ENCODE peak calls at places on chromosomes 7 and 10, in ten cellular contexts. U is fibroblast of mammary gland, N is heart left ventricle, S is lower lobe of right lung, J is uterus, E is left lung, M is choroid plexus epithelial cell, F is cardiac fibroblast, X is right cardiac atrium, G is left ventricle myocardium inferior. D is an unnamed sample.

GRCh38 chr7:138752568-138753518 is 45.0 kb upstream of the TMEM213 start:
- DNase-seq in U (no peak), N (peak; percentile 21), S (peak; percentile 61), J (peak; percentile 17), E (no peak), M (no peak), F (no peak), X (peak; percentile 52), G (peak; percentile 14), D (no peak)

GRCh38 chr10:38032881-38033280 is 22.4 kb downstream of the ZNF33A start:
- DNase-seq in U (peak; percentile 59), N (no peak), S (no peak), J (no peak), E (no peak), M (peak; percentile 71), F (peak; percentile 70), X (no peak), G (no peak), D (peak; percentile 25)

GRCh38 chr10:28628184-28628893 is 49.0 kb upstream of the BAMBI start:
- DNase-seq in U (peak; percentile 78), N (peak; percentile 76), S (peak; percentile 82), J (peak; percentile 80), E (peak; percentile 87), M (peak; percentile 90), F (peak; percentile 84), X (peak; percentile 89), G (peak; percentile 75), D (peak; percentile 95)

GRCh38 chr7:122300607-122301079 is 3.9 kb downstream of the FEZF1 start:
- DNase-seq in U (no peak), N (no peak), S (peak; percentile 49), J (no peak), E (no peak), M (no peak), F (peak; percentile 32), X (no peak), G (no peak), D (no peak)

GRCh38 chr10:85430991-85431390 is 935.6 kb downstream of the GRID1 start:
- DNase-seq in U (no peak), N (no peak), S (no peak), J (no peak), E (no peak), M (peak; percentile 7), F (no peak), X (no peak), G (no peak), D (no peak)

GRCh38 chr10:80473692-80474596 is 19.8 kb downstream of the TSPAN14 start:
- DNase-seq in U (peak; percentile 62), N (no peak), S (no peak), J (no peak), E (no peak), M (peak; percentile 53), F (peak; percentile 49), X (no peak), G (no peak), D (no peak)

GRCh38 chr7:130095812-130096211 is 25.5 kb downstream of the KLHDC10 start:
- DNase-seq in U (peak; percentile 77), N (no peak), S (no peak), J (no peak), E (no peak), M (peak; percentile 85), F (peak; percentile 45), X (no peak), G (no peak), D (peak; percentile 30)

GRCh38 chr7:137245890-137246289 is 97.6 kb downstream of the PTN start:
- DNase-seq in U (peak; percentile 4), N (no peak), S (no peak), J (no peak), E (no peak), M (no peak), F (peak; percentile 0), X (no peak), G (no peak), D (no peak)

GRCh38 chr7:35185908-35186731 is 67.8 kb downstream of the TBX20 start:
- DNase-seq in U (no peak), N (peak; percentile 70), S (no peak), J (no peak), E (peak; percentile 72), M (peak; percentile 33), F (peak; percentile 77), X (peak; percentile 92), G (peak; percentile 58), D (peak; percentile 67)

GRCh38 chr7:106424476-106425016 is 139.8 kb upstream of the NAMPT start:
- DNase-seq in U (no peak), N (no peak), S (no peak), J (no peak), E (no peak), M (no peak), F (no peak), X (no peak), G (no peak), D (no peak)

DNA sequence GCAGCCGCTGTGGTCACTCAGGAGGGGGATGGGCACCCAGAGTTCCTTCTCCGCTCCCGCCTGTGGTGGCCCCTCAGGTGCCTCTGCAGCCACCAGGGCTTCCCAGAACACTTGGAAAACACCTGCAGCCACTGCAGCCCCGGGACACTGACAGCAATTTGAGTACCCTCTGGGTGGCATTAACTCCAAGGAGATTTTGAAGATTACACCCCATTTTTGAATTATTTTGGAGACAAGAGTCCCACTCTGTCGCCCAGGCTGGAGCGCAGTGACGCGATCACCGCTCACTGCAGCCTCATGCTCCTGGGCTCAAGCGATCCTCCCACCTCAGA is 32.2 kb downstream of the IL15RA start:
- DNase-seq in U (no peak), N (no peak), S (peak; percentile 38), J (peak; percentile 39), E (no peak), M (no peak), F (no peak), X (no peak), G (no peak), D (no peak)
- H3K4me3 ChIP-seq in U (no peak overlapping the region), N (peak overlapping the region; percentile 54), S (peak overlapping the region; percentile 49), J (peak overlapping the region; percentile 7), E (no peak overlapping the region), M (no peak overlapping the region), F (no peak overlapping the region), X (peak overlapping the region; percentile 0), G (peak overlapping the region; percentile 50), D (peak overlapping the region; percentile 69)

GRCh38 chr10:5942471-5942870 is 34.9 kb downstream of the IL15RA start:
- DNase-seq in U (no peak), N (peak; percentile 70), S (peak; percentile 70), J (peak; percentile 40), E (peak; percentile 88), M (no peak), F (peak; percentile 4), X (peak; percentile 89), G (peak; percentile 70), D (no peak)

GRCh38 chr10:5946786-5947185 is 30.6 kb downstream of the IL15RA start:
- DNase-seq in U (no peak), N (no peak), S (peak; percentile 44), J (no peak), E (no peak), M (no peak), F (no peak), X (no peak), G (no peak), D (no peak)

GRCh38 chr10:5945561-5946418 is 31.6 kb downstream of the IL15RA start:
- DNase-seq in U (peak; percentile 92), N (peak; percentile 77), S (peak; percentile 70), J (peak; percentile 81), E (peak; percentile 87), M (peak; percentile 82), F (peak; percentile 87), X (peak; percentile 90), G (peak; percentile 77), D (peak; percentile 92)

GRCh38 chr10:5943536-5943935 is 33.8 kb downstream of the IL15RA start:
- DNase-seq in U (peak; percentile 76), N (peak; percentile 67), S (peak; percentile 51), J (peak; percentile 82), E (no peak), M (no peak), F (peak; percentile 65), X (peak; percentile 86), G (peak; percentile 73), D (peak; percentile 59)

DNA sequence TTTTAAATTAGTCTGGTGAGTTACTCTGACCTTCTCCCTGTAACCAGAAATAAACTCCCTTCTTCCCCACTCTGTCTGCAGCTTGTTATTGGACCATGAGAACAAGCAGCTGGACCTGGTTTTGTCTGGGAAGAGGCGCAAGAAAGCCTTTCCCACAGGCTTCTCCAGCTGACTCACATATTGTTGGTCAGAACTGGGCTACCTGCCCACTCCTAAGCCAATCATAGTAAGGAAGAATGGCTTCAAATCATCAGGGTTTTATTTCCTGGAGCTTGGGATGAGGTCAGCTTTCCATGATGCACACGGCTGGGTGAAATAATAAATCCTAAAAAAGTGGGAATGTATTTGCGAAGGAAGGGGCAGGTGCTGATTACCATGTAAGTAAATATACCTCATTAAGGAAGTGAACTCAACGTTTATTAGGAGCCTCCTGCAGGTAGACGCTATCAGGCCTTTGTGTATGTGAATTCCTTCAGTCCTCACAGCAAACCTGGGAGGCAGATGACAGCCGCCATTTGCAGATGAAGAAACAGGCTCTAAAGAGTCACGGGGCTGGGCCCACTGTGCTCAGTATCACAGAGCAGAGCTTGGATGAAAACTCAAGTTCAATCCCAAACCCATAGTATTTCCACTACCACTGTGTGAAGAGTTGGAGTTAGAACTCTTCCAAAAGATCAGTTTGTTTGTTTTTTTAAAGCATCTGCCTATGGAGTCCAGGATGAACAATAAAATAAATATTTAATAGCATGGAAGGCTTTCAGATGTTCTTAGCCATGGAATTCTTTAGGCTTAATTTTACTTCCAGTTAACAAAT is 32.7 kb downstream of the IL15RA start:
- DNase-seq in U (peak; percentile 100), N (peak; percentile 86), S (peak; percentile 48), J (peak; percentile 91), E (no peak), M (peak; percentile 98), F (peak; percentile 99), X (peak; percentile 83), G (peak; percentile 63), D (peak; percentile 97)
- H3K4me3 ChIP-seq in U (peak overlapping the region; percentile 11), N (peak overlapping the region; percentile 54), S (peak overlapping the region; percentile 49), J (no peak overlapping the region), E (no peak overlapping the region), M (no peak overlapping the region), F (no peak overlapping the region), X (peak overlapping the region; percentile 0), G (peak overlapping the region; percentile 50), D (peak overlapping the region; percentile 69)

DNA sequence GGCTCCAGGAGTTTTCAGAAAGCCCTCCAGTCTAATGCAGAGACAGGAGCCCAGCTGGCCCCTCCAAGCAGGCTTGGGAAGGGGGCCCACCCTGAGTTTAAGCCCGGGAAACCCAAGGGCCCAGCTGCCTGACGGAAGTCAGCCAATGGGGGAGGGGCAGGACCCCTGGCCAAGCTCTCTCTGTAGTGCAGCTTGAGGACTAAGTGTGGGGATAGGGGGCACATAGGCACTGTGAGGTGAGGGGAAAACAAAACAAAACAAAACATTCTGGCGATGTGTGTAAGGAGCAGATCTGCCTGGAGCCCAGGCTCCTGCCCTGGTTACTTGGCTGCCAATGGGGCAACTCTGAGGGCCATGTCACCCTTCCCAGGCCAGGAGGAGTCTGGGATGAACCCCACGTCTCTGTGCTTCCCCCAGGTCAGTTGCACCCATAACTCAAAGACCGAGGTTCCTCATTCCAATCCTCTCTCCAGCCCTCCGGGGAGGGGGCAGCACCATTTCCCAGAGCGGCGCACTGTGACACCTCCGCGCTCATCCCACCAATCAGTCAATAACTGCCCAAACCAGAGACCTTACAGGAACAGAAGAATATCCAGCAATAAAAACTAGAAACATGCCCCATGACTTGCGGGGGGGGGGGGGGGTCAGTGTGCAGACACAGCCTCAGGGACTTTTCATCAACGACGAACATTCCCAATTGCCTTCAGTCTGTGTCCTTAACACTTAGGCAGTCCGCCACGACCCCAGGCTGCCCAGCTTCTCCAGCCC is 1.7 kb downstream of the CXCL12 start:
- DNase-seq in U (no peak), N (no peak), S (no peak), J (peak; percentile 18), E (no peak), M (no peak), F (no peak), X (no peak), G (no peak), D (no peak)
- H3K4me3 ChIP-seq in U (peak overlapping the region; percentile 38), N (peak overlapping the region; percentile 75), S (peak overlapping the region; percentile 63), J (peak overlapping the region; percentile 77), E (peak overlapping the region; percentile 45), M (peak overlapping the region; percentile 58), F (peak overlapping the region; percentile 91), X (peak overlapping the region; percentile 69), G (peak overlapping the region; percentile 93), D (peak overlapping the region; percentile 83)

GRCh38 chr7:2838873-2839578 is 5.1 kb downstream of the GNA12 start:
- DNase-seq in U (no peak), N (no peak), S (no peak), J (no peak), E (no peak), M (no peak), F (no peak), X (no peak), G (no peak), D (no peak)
- H3K4me3 ChIP-seq in U (no peak overlapping the region), N (no peak overlapping the region), S (no peak overlapping the region), J (no peak overlapping the region), E (no peak overlapping the region), M (no peak overlapping the region), F (no peak overlapping the region), X (no peak overlapping the region), G (no peak overlapping the region), D (no peak overlapping the region)